ENCODE peak calls at places on chromosomes 6 and 20, in ten cellular contexts. N is HTR-8/SVneo, Z is GM06990, X is H7, C is uterus, F is neural crest cell, D is nucleus accumbens, H is NCI-H345, P is NCI-H1417, T is EL. U is an unnamed sample.
A peak's percentile ranks its signal among the peaks of the same experiment; 100 is the strongest.

GRCh38 chr20:20227013-20227571 is 140.8 kb upstream of the INSM1 start:
- DNase-seq in N (no peak), Z (no peak), H (no peak), T (no peak), X (no peak), C (no peak), P (no peak), D (no peak), F (no peak), U (no peak)

GRCh38 chr6:42702200-42702599 is 20.2 kb downstream of the PRPH2 start:
- DNase-seq in P (no peak), F (no peak), H (no peak), Z (no peak), X (no peak), C (no peak), D (no peak), T (peak; percentile 85), N (peak; percentile 77), U (peak; percentile 90)

GRCh38 chr6:136923116-136923953 is 1.2 kb downstream of the SLC35D3 start:
- DNase-seq in F (no peak), H (no peak), C (no peak), X (peak; percentile 62), T (no peak), D (no peak), P (no peak), Z (no peak), N (no peak), U (no peak)

GRCh38 chr20:8309638-8310037 is 177.6 kb downstream of the PLCB1 start:
- DNase-seq in F (no peak), X (no peak), D (no peak), H (no peak), P (no peak), C (no peak), T (no peak), N (no peak), Z (no peak), U (peak; percentile 15)

GRCh38 chr6:111789593-111789992 is 83.7 kb downstream of the FYN start:
- DNase-seq in H (no peak), C (peak; percentile 46), D (no peak), N (no peak), T (no peak), X (no peak), P (no peak), Z (no peak), F (no peak), U (peak; percentile 40)

GRCh38 chr6:31769684-31770371 is 7.3 kb downstream of the VWA7 start:
- DNase-seq in H (peak; percentile 47), P (peak; percentile 46), T (peak; percentile 65), C (no peak), X (peak; percentile 98), N (peak; percentile 89), F (peak; percentile 38), D (no peak), Z (peak; percentile 73), U (peak; percentile 31)

GRCh38 chr6:6875818-6876470 is 231.8 kb upstream of the RREB1 start:
- DNase-seq in N (peak; percentile 84), H (no peak), Z (no peak), F (no peak), T (peak; percentile 88), X (no peak), D (no peak), C (no peak), P (peak; percentile 13), U (peak; percentile 80)

GRCh38 chr6:137490961-137491360 is 3.2 kb downstream of the OLIG3 start:
- DNase-seq in C (no peak), P (no peak), Z (no peak), N (no peak), X (peak; percentile 68), T (no peak), F (no peak), D (no peak), H (no peak), U (no peak)

GRCh38 chr20:846894-847278 is 13.4 kb downstream of the FAM110A start:
- DNase-seq in Z (peak; percentile 77), D (no peak), X (no peak), P (no peak), T (no peak), F (no peak), N (no peak), H (no peak), C (no peak), U (no peak)

GRCh38 chr6:109456283-109456583 is 661 bp upstream of the MICAL1 start:
- DNase-seq in F (no peak), P (no peak), C (no peak), T (no peak), X (peak; percentile 82), Z (no peak), H (no peak), D (no peak), N (no peak), U (no peak)

GRCh38 chr6:149964243-149965190 is 774 bp downstream of the ULBP1 start:
- DNase-seq in C (no peak), X (peak; percentile 73), N (no peak), F (no peak), P (peak; percentile 22), Z (peak; percentile 37), H (no peak), D (no peak), T (peak; percentile 35), U (peak; percentile 16)

GRCh38 chr6:16681260-16681873 is 79.9 kb downstream of the ATXN1 start:
- DNase-seq in T (peak; percentile 91), N (peak; percentile 57), F (no peak), C (no peak), Z (no peak), H (no peak), P (peak; percentile 64), X (no peak), D (no peak), U (peak; percentile 96)

GRCh38 chr6:46903175-46903574 is 18.6 kb downstream of the ADGRF5 start:
- DNase-seq in T (no peak), H (no peak), N (no peak), D (no peak), C (no peak), Z (no peak), P (no peak), X (no peak), F (no peak), U (no peak)

GRCh38 chr6:125957845-125958244 is 1.3 kb downstream of the HINT3 start:
- DNase-seq in P (peak; percentile 4), X (peak; percentile 18), T (peak; percentile 29), D (no peak), C (no peak), F (no peak), Z (no peak), H (peak; percentile 15), N (peak; percentile 27), U (peak; percentile 65)

GRCh38 chr6:45555981-45556771 is 178.4 kb upstream of the SUPT3H start:
- DNase-seq in F (no peak), D (no peak), Z (no peak), X (no peak), T (peak; percentile 61), C (no peak), P (no peak), N (no peak), H (no peak), U (peak; percentile 60)

GRCh38 chr6:132130530-132131298 is 179.5 kb upstream of the CCN2 start:
- DNase-seq in H (no peak), T (peak; percentile 43), N (no peak), X (no peak), C (peak; percentile 53), Z (no peak), F (no peak), D (no peak), P (no peak), U (peak; percentile 68)

U was measured in IMR-90.